ENCODE peak calls at places on chromosomes 5 and 9, in six cellular contexts. T is mesendoderm, P is neuronal stem cell, O is mesenchymal stem cell, J is H9, R is H1. F is an unnamed sample.

GRCh38 chr5:19584131-19584530 is 403.9 kb downstream of the CDH18 start:
- DNase-seq in T (no peak), P (no peak), O (no peak), J (no peak), R (no peak), F (no peak)

GRCh38 chr5:78907255-78907886 is 77.7 kb downstream of the ARSB start:
- DNase-seq in T (peak), P (no peak), O (peak), J (no peak), R (no peak), F (peak)

GRCh38 chr9:98665511-98665910 is 43.2 kb downstream of the GABBR2 start:
- DNase-seq in T (no peak), P (no peak), O (no peak), J (no peak), R (no peak), F (no peak)

GRCh38 chr5:53884844-53885243 is 324.4 kb downstream of the NDUFS4 start:
- DNase-seq in T (no peak), P (no peak), O (no peak), J (no peak), R (no peak), F (peak)

GRCh38 chr5:168328804-168329203 is 37.4 kb downstream of the WWC1 start:
- DNase-seq in T (peak), P (no peak), O (peak), J (peak), R (no peak), F (peak)

GRCh38 chr9:6805532-6805931 is 47.8 kb downstream of the KDM4C start:
- DNase-seq in T (no peak), P (no peak), O (peak), J (no peak), R (no peak), F (peak)

GRCh38 chr5:114665551-114665950 is 303.7 kb downstream of the KCNN2 start:
- DNase-seq in T (no peak), P (peak), O (no peak), J (no peak), R (no peak), F (no peak)

GRCh38 chr9:121999556-121999955 is 93.6 kb downstream of the TTLL11 start:
- DNase-seq in T (no peak), P (no peak), O (no peak), J (no peak), R (no peak), F (no peak)

GRCh38 chr5:138972836-138973235 is 97.7 kb upstream of the LRRTM2 start:
- DNase-seq in T (peak), P (no peak), O (no peak), J (no peak), R (no peak), F (no peak)

GRCh38 chr9:19675492-19675891 is 113.3 kb downstream of the SLC24A2 start:
- DNase-seq in T (no peak), P (no peak), O (no peak), J (no peak), R (no peak), F (no peak)

GRCh38 chr5:42991477-42992034 is 48.6 kb downstream of the ANXA2R start:
- DNase-seq in T (peak), P (no peak), O (no peak), J (peak), R (no peak), F (peak)

GRCh38 chr5:179393078-179393477 is 47.8 kb upstream of the ADAMTS2 start:
- DNase-seq in T (no peak), P (no peak), O (peak), J (peak), R (no peak), F (peak)

GRCh38 chr9:135344915-135345500 is 134.6 kb upstream of the PPP1R26 start:
- DNase-seq in T (no peak), P (no peak), O (no peak), J (no peak), R (no peak), F (no peak)

GRCh38 chr5:72556351-72557146 is 49.3 kb upstream of the ZNF366 start:
- DNase-seq in T (peak), P (peak), O (peak), J (peak), R (peak), F (peak)

GRCh38 chr9:95852059-95853032 is 23.1 kb upstream of the ERCC6L2 start:
- DNase-seq in T (peak), P (no peak), O (peak), J (no peak), R (no peak), F (peak)

GRCh38 chr9:109817146-109817845 is 37.3 kb downstream of the PALM2AKAP2 start:
- DNase-seq in T (peak), P (no peak), O (peak), J (no peak), R (no peak), F (peak)

GRCh38 chr9:109826554-109826953 is 46.6 kb downstream of the PALM2AKAP2 start:
- DNase-seq in T (peak), P (no peak), O (no peak), J (no peak), R (no peak), F (no peak)

GRCh38 chr9:109817846-109818472 is 38.0 kb downstream of the PALM2AKAP2 start:
- DNase-seq in T (peak), P (peak), O (peak), J (peak), R (peak), F (peak)

GRCh38 chr9:109816490-109816889 is 36.5 kb downstream of the PALM2AKAP2 start:
- DNase-seq in T (peak), P (no peak), O (peak), J (no peak), R (no peak), F (peak)

DNA sequence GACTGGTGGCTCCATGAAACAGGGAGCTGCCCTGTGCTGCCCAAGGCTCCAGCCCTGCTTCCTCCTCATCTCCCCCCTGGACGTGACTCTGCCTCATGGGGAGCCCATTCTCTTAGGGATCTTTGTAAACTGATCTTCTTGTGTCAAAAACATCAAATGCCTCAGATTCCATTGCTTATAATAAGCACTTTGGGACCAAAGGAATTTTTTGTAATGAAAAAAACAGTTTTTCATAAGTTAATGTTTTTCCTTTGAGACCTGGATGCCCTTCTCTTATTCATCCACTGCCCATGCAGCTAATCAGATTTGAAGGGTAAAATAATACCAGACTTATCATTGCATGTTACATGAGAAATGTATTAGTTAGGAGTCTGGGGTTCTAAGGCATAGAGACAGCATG is 41.7 kb downstream of the PALM2AKAP2 start:
- DNase-seq in T (no peak), P (no peak), O (no peak), J (no peak), R (no peak), F (peak)
- H2BK15ac ChIP-seq in T (no peak), P (no peak), O (no peak), J (no peak), R (no peak), F (no peak)

DNA sequence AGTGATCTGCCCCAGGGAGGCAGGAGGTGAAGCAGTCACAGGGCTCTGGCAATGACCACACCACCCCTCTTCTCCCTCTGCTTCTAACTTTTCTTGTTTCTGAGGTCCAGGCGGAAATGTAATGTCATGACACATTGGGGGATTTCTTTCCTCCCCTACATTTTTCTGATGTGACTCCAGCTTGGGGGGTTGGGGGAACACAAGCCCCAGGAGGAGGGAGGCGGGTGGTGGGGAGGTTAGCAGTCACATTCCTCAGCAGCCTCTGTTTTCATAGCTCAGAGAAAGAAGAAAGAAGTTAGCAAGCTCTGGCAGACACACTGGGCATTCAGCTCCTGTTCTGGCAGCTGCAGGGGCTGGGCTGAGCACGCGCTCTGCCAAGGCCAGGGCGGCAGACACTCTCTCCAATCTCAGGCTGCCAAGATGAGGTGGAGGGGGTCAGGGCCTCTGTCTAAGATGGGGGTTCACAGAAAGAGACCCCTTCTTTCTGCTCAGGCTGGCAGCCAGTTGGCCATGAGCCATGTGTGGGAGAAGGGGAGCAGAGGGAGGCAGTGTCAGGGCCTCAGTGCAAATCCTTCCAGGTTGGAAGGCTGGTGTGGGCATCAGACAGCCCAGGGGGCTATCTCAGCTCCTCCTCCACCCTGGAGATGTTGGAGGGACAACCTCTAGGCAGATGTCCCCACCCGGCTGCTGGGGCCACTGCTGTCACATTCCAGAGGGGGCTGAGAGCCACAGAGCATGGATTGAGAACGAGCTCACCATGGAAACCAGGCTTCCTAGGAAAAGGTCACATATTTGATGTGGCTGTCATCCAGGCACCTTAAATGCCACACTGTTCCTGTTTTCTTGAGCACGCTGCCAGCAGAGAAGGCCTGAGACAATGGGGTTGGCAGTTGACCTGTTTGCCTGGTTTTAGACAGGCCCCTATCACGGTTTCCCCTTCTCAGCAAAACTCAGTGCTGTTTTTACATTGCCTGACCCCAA is 20.1 kb upstream of the PFDN1 start:
- DNase-seq in T (peak), P (no peak), O (peak), J (no peak), R (no peak), F (peak)
- H3K9ac ChIP-seq in T (no peak), P (no peak), O (peak), J (no peak), R (no peak), F (peak)

DNA sequence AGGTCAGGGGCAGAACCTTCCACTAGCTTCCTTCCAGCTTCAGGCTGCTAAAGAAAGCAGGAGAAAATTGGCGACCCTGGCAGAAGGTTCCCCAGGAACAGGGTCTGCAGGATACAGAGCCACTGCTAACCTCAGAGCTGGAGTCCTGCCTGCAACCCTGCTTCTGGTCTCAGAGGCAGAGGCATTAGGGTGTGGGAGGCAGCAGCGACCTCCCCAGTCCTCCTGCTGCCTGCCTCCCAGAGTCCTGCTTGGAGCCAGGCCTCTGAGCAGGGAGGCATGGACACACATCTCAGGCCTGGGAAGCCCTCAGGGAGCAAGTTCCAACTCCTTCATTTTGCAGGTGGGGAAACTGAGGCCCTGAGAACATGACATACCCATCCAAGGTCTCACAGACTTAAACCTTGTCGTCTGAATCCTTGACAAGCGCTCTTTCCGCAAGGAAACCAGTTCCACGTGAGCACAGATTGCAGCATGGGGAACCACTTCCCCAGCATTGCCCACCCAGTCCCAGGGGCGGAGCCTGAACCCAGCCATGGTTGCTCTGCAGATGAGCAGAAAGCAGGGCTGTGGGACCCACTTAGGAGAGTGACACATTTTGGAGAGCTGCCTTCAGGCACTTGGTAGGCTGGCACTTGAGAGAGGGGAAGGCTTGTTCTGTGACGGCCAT is 28.2 kb upstream of the HAND1 start:
- DNase-seq in T (no peak), P (no peak), O (no peak), J (no peak), R (no peak), F (no peak)
- H3K18ac ChIP-seq in T (no peak), P (no peak), O (no peak), J (no peak), R (no peak), F (no peak)

GRCh38 chr5:124054564-124054963 is 542.6 kb downstream of the CSNK1G3 start:
- DNase-seq in T (no peak), P (no peak), O (no peak), J (no peak), R (no peak), F (no peak)
- H2BK15ac ChIP-seq in T (no peak), P (no peak), O (no peak), J (no peak), R (no peak), F (no peak)

GRCh38 chr5:81747030-81747429 is 3.9 kb downstream of the SSBP2 start:
- DNase-seq in T (no peak), P (no peak), O (no peak), J (no peak), R (no peak), F (no peak)
- H3K9ac ChIP-seq in T (no peak), P (no peak), O (no peak), J (no peak), R (no peak), F (no peak)

GRCh38 chr5:154253807-154254206 is 63.3 kb downstream of the GALNT10 start:
- DNase-seq in T (no peak), P (no peak), O (no peak), J (no peak), R (no peak), F (no peak)
- H3K18ac ChIP-seq in T (no peak), P (no peak), O (no peak), J (no peak), R (no peak), F (no peak)